ENCODE peak calls at places on chromosomes 4 and X, in four cellular contexts. A is AG09309, Y is GM20000, T is mucosa of gallbladder. W is an unnamed sample.

GRCh38 chr4:101103381-101104142 is 243.8 kb downstream of the PPP3CA start:
- DNase-seq in A (no peak), Y (peak; percentile 6), T (no peak), W (no peak)

GRCh38 chr4:31655328-31655727 is 935.2 kb downstream of the PCDH7 start:
- DNase-seq in A (no peak), Y (no peak), T (no peak), W (no peak)

GRCh38 chr4:13640149-13640671 is 12.7 kb upstream of the BOD1L1 start:
- DNase-seq in A (peak; percentile 63), Y (no peak), T (no peak), W (no peak)

GRCh38 chr4:39942507-39942906 is 35.2 kb downstream of the PDS5A start:
- DNase-seq in A (no peak), Y (no peak), T (no peak), W (no peak)

GRCh38 chr4:173413043-173413442 is 14.1 kb upstream of the SCRG1 start:
- DNase-seq in A (no peak), Y (no peak), T (no peak), W (peak; percentile 55)

GRCh38 chr4:5166377-5166776 is 115.1 kb downstream of the STK32B start:
- DNase-seq in A (no peak), Y (no peak), T (no peak), W (no peak)

GRCh38 chrX:120365320-120365719 is 3.4 kb downstream of the ATP1B4 start:
- DNase-seq in A (no peak), Y (peak; percentile 24), T (peak; percentile 14), W (peak; percentile 70)

GRCh38 chr4:17316566-17316965 is 195.3 kb downstream of the QDPR start:
- DNase-seq in A (no peak), Y (no peak), T (no peak), W (no peak)

GRCh38 chr4:72969957-72970356 is 99.6 kb downstream of the COX18 start:
- DNase-seq in A (no peak), Y (no peak), T (no peak), W (no peak)

GRCh38 chr4:175705407-175705806 is 106.7 kb downstream of the GPM6A start:
- DNase-seq in A (no peak), Y (no peak), T (peak; percentile 42), W (no peak)

GRCh38 chr4:35201403-35201802 is 1042.9 kb downstream of the ARAP2 start:
- DNase-seq in A (no peak), Y (no peak), T (no peak), W (no peak)

GRCh38 chr4:92305148-92305877 is 1.5 kb downstream of the GRID2 start:
- DNase-seq in A (no peak), Y (peak; percentile 23), T (peak; percentile 14), W (peak; percentile 85)

GRCh38 chr4:56650259-56651070 is 30.6 kb downstream of the HOPX start:
- DNase-seq in A (no peak), Y (no peak), T (no peak), W (no peak)

GRCh38 chrX:72121381-72121780 is 10.3 kb downstream of the RTL5 start:
- DNase-seq in A (peak; percentile 32), Y (no peak), T (peak; percentile 48), W (peak; percentile 39)

GRCh38 chr4:187477224-187477623 is 518.3 kb upstream of the ZFP42 start:
- DNase-seq in A (no peak), Y (no peak), T (no peak), W (no peak)

GRCh38 chrX:46447384-46447783 is 97.8 kb downstream of the ZNF674 start:
- DNase-seq in A (no peak), Y (no peak), T (no peak), W (no peak)

GRCh38 chr4:26372525-26373172 is 51.8 kb downstream of the RBPJ start:
- DNase-seq in A (no peak), Y (peak; percentile 57), T (peak; percentile 44), W (no peak)

GRCh38 chr4:110245567-110245966 is 47.2 kb upstream of the ELOVL6 start:
- DNase-seq in A (no peak), Y (no peak), T (no peak), W (no peak)

GRCh38 chrX:151228935-151229334 is 52.6 kb downstream of the GPR50 start:
- DNase-seq in A (no peak), Y (no peak), T (no peak), W (no peak)

GRCh38 chrX:93673869-93674271 is at the start of gene FAM133A:
- DNase-seq in A (no peak), Y (no peak), T (no peak), W (peak; percentile 9)

GRCh38 chr4:42965326-42965725 is 72.8 kb downstream of the GRXCR1 start:
- DNase-seq in A (no peak), Y (no peak), T (no peak), W (no peak)

GRCh38 chr4:25551608-25552007 is 104.0 kb upstream of the SLC34A2 start:
- DNase-seq in A (no peak), Y (no peak), T (peak; percentile 53), W (no peak)

GRCh38 chr4:139858436-139859225 is 193.0 kb downstream of the MGST2 start:
- DNase-seq in A (no peak), Y (peak; percentile 64), T (no peak), W (no peak)

GRCh38 chrX:47629419-47630210 is at the start of gene CFP:
- DNase-seq in A (no peak), Y (no peak), T (no peak), W (no peak)

GRCh38 chrX:133531012-133531411 is 115.7 kb upstream of the GPC4 start:
- DNase-seq in A (no peak), Y (no peak), T (no peak), W (no peak)

GRCh38 chr4:122668241-122668640 is 47.4 kb upstream of the IL21 start:
- DNase-seq in A (peak; percentile 69), Y (no peak), T (no peak), W (no peak)

GRCh38 chr4:153684182-153685073 is at the start of gene TLR2:
- DNase-seq in A (no peak), Y (peak; percentile 89), T (peak; percentile 74), W (peak; percentile 63)

GRCh38 chr4:185721190-185721948 is 90.6 kb downstream of the SORBS2 start:
- DNase-seq in A (no peak), Y (no peak), T (peak; percentile 64), W (no peak)

GRCh38 chr4:176774852-176775251 is 17.9 kb downstream of the VEGFC start:
- DNase-seq in A (no peak), Y (no peak), T (no peak), W (no peak)

GRCh38 chr4:102640669-102641068 is 120.1 kb downstream of the MANBA start:
- DNase-seq in A (peak; percentile 43), Y (no peak), T (no peak), W (no peak)

GRCh38 chr4:2217726-2218125 is 24.2 kb downstream of the HAUS3 start:
- DNase-seq in A (no peak), Y (no peak), T (no peak), W (no peak)

GRCh38 chr4:92106816-92107215 is 196.9 kb upstream of the GRID2 start:
- DNase-seq in A (no peak), Y (no peak), T (no peak), W (no peak)

GRCh38 chrX:131802836-131803626 is 220.1 kb upstream of the STK26 start:
- DNase-seq in A (no peak), Y (no peak), T (peak; percentile 86), W (peak; percentile 2)

GRCh38 chrX:120750381-120750780 is 120.5 kb upstream of the C1GALT1C1 start:
- DNase-seq in A (no peak), Y (no peak), T (no peak), W (no peak)

GRCh38 chr4:143768007-143768591 is 67.6 kb upstream of the FREM3 start:
- DNase-seq in A (no peak), Y (no peak), T (no peak), W (peak; percentile 33)

GRCh38 chrX:110216027-110216426 is 101.9 kb downstream of the AMMECR1 start:
- DNase-seq in A (no peak), Y (no peak), T (no peak), W (no peak)

GRCh38 chr4:89438102-89438831 is 130.7 kb upstream of the GPRIN3 start:
- DNase-seq in A (peak; percentile 8), Y (peak; percentile 30), T (peak; percentile 28), W (peak; percentile 60)